ENCODE peak calls at places on chromosomes 3 and 15, in ten cellular contexts. One of them, this sample, is unnamed.
A peak's percentile ranks its signal among the peaks of the same experiment; 100 is the strongest.

GRCh38 chr3:61564405-61565059 is 3.2 kb downstream of the PTPRG start:
- DNase-seq in HepG2: no peak
- DNase-seq in body of pancreas: peak; percentile 70
- DNase-seq in esophagus squamous epithelium: no peak
- DNase-seq in stomach: peak; percentile 66
- DNase-seq in spleen: peak; percentile 84
- DNase-seq in esophagus muscularis mucosa: no peak
- DNase-seq in right lobe of liver: peak; percentile 85
- DNase-seq in ovary: peak; percentile 89
- DNase-seq in gastrocnemius medialis: peak; percentile 60
- DNase-seq in this sample: no peak

GRCh38 chr3:111480091-111480490 is 61.9 kb upstream of the CD96 start:
- DNase-seq in HepG2: no peak
- DNase-seq in body of pancreas: no peak
- DNase-seq in esophagus squamous epithelium: no peak
- DNase-seq in stomach: no peak
- DNase-seq in spleen: no peak
- DNase-seq in esophagus muscularis mucosa: no peak
- DNase-seq in right lobe of liver: no peak
- DNase-seq in ovary: no peak
- DNase-seq in gastrocnemius medialis: no peak
- DNase-seq in this sample: no peak

GRCh38 chr3:23920151-23920655 is 3.3 kb downstream of the RPL15 start:
- DNase-seq in HepG2: no peak
- DNase-seq in body of pancreas: no peak
- DNase-seq in esophagus squamous epithelium: no peak
- DNase-seq in stomach: no peak
- DNase-seq in spleen: no peak
- DNase-seq in esophagus muscularis mucosa: no peak
- DNase-seq in right lobe of liver: no peak
- DNase-seq in ovary: no peak
- DNase-seq in gastrocnemius medialis: no peak
- DNase-seq in this sample: no peak

GRCh38 chr15:63492541-63493077 is 11.8 kb upstream of the USP3 start:
- DNase-seq in HepG2: no peak
- DNase-seq in body of pancreas: no peak
- DNase-seq in esophagus squamous epithelium: no peak
- DNase-seq in stomach: no peak
- DNase-seq in spleen: no peak
- DNase-seq in esophagus muscularis mucosa: no peak
- DNase-seq in right lobe of liver: no peak
- DNase-seq in ovary: no peak
- DNase-seq in gastrocnemius medialis: no peak
- DNase-seq in this sample: no peak

GRCh38 chr3:172040078-172040975 is 949 bp downstream of the FNDC3B start:
- DNase-seq in HepG2: peak; percentile 72
- DNase-seq in body of pancreas: peak; percentile 88
- DNase-seq in esophagus squamous epithelium: no peak
- DNase-seq in stomach: peak; percentile 87
- DNase-seq in spleen: peak; percentile 94
- DNase-seq in esophagus muscularis mucosa: no peak
- DNase-seq in right lobe of liver: peak; percentile 91
- DNase-seq in ovary: peak; percentile 88
- DNase-seq in gastrocnemius medialis: peak; percentile 79
- DNase-seq in this sample: peak; percentile 83

GRCh38 chr3:151228291-151229125 is 25.5 kb upstream of the GPR171 start:
- DNase-seq in HepG2: peak; percentile 9
- DNase-seq in body of pancreas: no peak
- DNase-seq in esophagus squamous epithelium: no peak
- DNase-seq in stomach: peak; percentile 28
- DNase-seq in spleen: no peak
- DNase-seq in esophagus muscularis mucosa: no peak
- DNase-seq in right lobe of liver: no peak
- DNase-seq in ovary: no peak
- DNase-seq in gastrocnemius medialis: no peak
- DNase-seq in this sample: no peak

GRCh38 chr3:13463618-13464400 is 16.3 kb upstream of the HDAC11 start:
- DNase-seq in HepG2: no peak
- DNase-seq in body of pancreas: no peak
- DNase-seq in esophagus squamous epithelium: no peak
- DNase-seq in stomach: no peak
- DNase-seq in spleen: peak; percentile 41
- DNase-seq in esophagus muscularis mucosa: no peak
- DNase-seq in right lobe of liver: no peak
- DNase-seq in ovary: no peak
- DNase-seq in gastrocnemius medialis: no peak
- DNase-seq in this sample: no peak

GRCh38 chr3:46542344-46542743 is 23.8 kb downstream of the LRRC2 start:
- DNase-seq in HepG2: no peak
- DNase-seq in body of pancreas: no peak
- DNase-seq in esophagus squamous epithelium: no peak
- DNase-seq in stomach: no peak
- DNase-seq in spleen: no peak
- DNase-seq in esophagus muscularis mucosa: no peak
- DNase-seq in right lobe of liver: no peak
- DNase-seq in ovary: no peak
- DNase-seq in gastrocnemius medialis: no peak
- DNase-seq in this sample: no peak

GRCh38 chr3:71724584-71725278 is 471 bp downstream of the EIF4E3 start:
- DNase-seq in HepG2: no peak
- DNase-seq in body of pancreas: peak; percentile 53
- DNase-seq in esophagus squamous epithelium: no peak
- DNase-seq in stomach: peak; percentile 43
- DNase-seq in spleen: peak; percentile 91
- DNase-seq in esophagus muscularis mucosa: no peak
- DNase-seq in right lobe of liver: peak; percentile 66
- DNase-seq in ovary: peak; percentile 59
- DNase-seq in gastrocnemius medialis: peak; percentile 21
- DNase-seq in this sample: peak; percentile 37

GRCh38 chr3:69320867-69321266 is 65.0 kb downstream of the FRMD4B start:
- DNase-seq in HepG2: no peak
- DNase-seq in body of pancreas: no peak
- DNase-seq in esophagus squamous epithelium: no peak
- DNase-seq in stomach: no peak
- DNase-seq in spleen: no peak
- DNase-seq in esophagus muscularis mucosa: no peak
- DNase-seq in right lobe of liver: no peak
- DNase-seq in ovary: peak; percentile 43
- DNase-seq in gastrocnemius medialis: no peak
- DNase-seq in this sample: no peak

GRCh38 chr3:127708837-127709236 is 36.1 kb downstream of the ABTB1 start:
- DNase-seq in HepG2: no peak
- DNase-seq in body of pancreas: no peak
- DNase-seq in esophagus squamous epithelium: no peak
- DNase-seq in stomach: no peak
- DNase-seq in spleen: no peak
- DNase-seq in esophagus muscularis mucosa: no peak
- DNase-seq in right lobe of liver: no peak
- DNase-seq in ovary: no peak
- DNase-seq in gastrocnemius medialis: no peak
- DNase-seq in this sample: no peak
- H3K27ac ChIP-seq in HepG2: no peak overlapping the region
- H3K27ac ChIP-seq in body of pancreas: no peak overlapping the region
- H3K27ac ChIP-seq in esophagus squamous epithelium: peak overlapping the region; percentile 64
- H3K27ac ChIP-seq in stomach: no peak overlapping the region
- H3K27ac ChIP-seq in spleen: no peak overlapping the region
- H3K27ac ChIP-seq in esophagus muscularis mucosa: peak overlapping the region; percentile 71
- H3K27ac ChIP-seq in right lobe of liver: no peak overlapping the region
- H3K27ac ChIP-seq in ovary: no peak overlapping the region
- H3K27ac ChIP-seq in gastrocnemius medialis: peak overlapping the region; percentile 89
- H3K27ac ChIP-seq in this sample: no peak overlapping the region

GRCh38 chr3:82382831-82383230 is 621.4 kb upstream of the GBE1 start:
- DNase-seq in HepG2: no peak
- DNase-seq in body of pancreas: no peak
- DNase-seq in esophagus squamous epithelium: no peak
- DNase-seq in stomach: no peak
- DNase-seq in spleen: no peak
- DNase-seq in esophagus muscularis mucosa: no peak
- DNase-seq in right lobe of liver: no peak
- DNase-seq in ovary: no peak
- DNase-seq in gastrocnemius medialis: no peak
- DNase-seq in this sample: no peak

GRCh38 chr3:82390868-82391267 is 629.4 kb upstream of the GBE1 start:
- DNase-seq in HepG2: no peak
- DNase-seq in body of pancreas: no peak
- DNase-seq in esophagus squamous epithelium: no peak
- DNase-seq in stomach: no peak
- DNase-seq in spleen: no peak
- DNase-seq in esophagus muscularis mucosa: no peak
- DNase-seq in right lobe of liver: no peak
- DNase-seq in ovary: no peak
- DNase-seq in gastrocnemius medialis: no peak
- DNase-seq in this sample: no peak

GRCh38 chr3:82384176-82384575 is 622.7 kb upstream of the GBE1 start:
- DNase-seq in HepG2: no peak
- DNase-seq in body of pancreas: no peak
- DNase-seq in esophagus squamous epithelium: no peak
- DNase-seq in stomach: no peak
- DNase-seq in spleen: no peak
- DNase-seq in esophagus muscularis mucosa: no peak
- DNase-seq in right lobe of liver: no peak
- DNase-seq in ovary: no peak
- DNase-seq in gastrocnemius medialis: no peak
- DNase-seq in this sample: no peak

DNA sequence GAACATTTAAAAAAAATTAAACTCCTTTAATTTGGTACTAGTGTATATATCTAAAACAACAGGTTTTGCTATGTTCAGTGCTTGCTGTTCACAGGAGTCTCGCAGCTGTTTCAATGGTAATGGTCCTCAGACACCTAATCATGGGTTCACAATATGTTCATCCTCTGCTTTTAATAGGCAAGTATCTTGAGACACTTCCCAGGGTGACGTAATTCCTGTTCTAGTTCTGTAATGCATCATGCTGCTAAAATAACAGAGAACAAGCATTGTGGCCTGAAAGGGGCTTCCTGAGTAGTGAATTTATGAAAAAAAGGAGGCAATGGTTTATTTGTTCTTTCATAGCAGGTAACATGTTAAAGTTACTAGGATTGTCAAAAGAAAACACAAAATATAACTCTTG is 625.2 kb upstream of the GBE1 start:
- DNase-seq in HepG2: no peak
- DNase-seq in body of pancreas: no peak
- DNase-seq in esophagus squamous epithelium: no peak
- DNase-seq in stomach: no peak
- DNase-seq in spleen: no peak
- DNase-seq in esophagus muscularis mucosa: no peak
- DNase-seq in right lobe of liver: no peak
- DNase-seq in ovary: no peak
- DNase-seq in gastrocnemius medialis: no peak
- DNase-seq in this sample: no peak
- TF ChIP-seq POLR2A in HepG2: no peak
- TF ChIP-seq POLR2A in body of pancreas: no peak
- TF ChIP-seq POLR2A in esophagus squamous epithelium: no peak
- TF ChIP-seq POLR2A in stomach: no peak
- TF ChIP-seq POLR2A in spleen: no peak
- TF ChIP-seq POLR2A in esophagus muscularis mucosa: no peak
- TF ChIP-seq POLR2A in right lobe of liver: no peak
- TF ChIP-seq POLR2A in ovary: no peak
- TF ChIP-seq POLR2A in gastrocnemius medialis: no peak
- TF ChIP-seq POLR2A in this sample: no peak

GRCh38 chr3:58161435-58162398 is 49.1 kb downstream of the DNASE1L3 start:
- DNase-seq in HepG2: no peak
- DNase-seq in body of pancreas: peak; percentile 79
- DNase-seq in esophagus squamous epithelium: no peak
- DNase-seq in stomach: peak; percentile 75
- DNase-seq in spleen: no peak
- DNase-seq in esophagus muscularis mucosa: peak; percentile 96
- DNase-seq in right lobe of liver: no peak
- DNase-seq in ovary: peak; percentile 82
- DNase-seq in gastrocnemius medialis: no peak
- DNase-seq in this sample: peak; percentile 80
- H3K27ac ChIP-seq in HepG2: no peak overlapping the region
- H3K27ac ChIP-seq in body of pancreas: peak overlapping the region; percentile 34
- H3K27ac ChIP-seq in esophagus squamous epithelium: peak overlapping the region; percentile 64
- H3K27ac ChIP-seq in stomach: peak overlapping the region; percentile 87
- H3K27ac ChIP-seq in spleen: no peak overlapping the region
- H3K27ac ChIP-seq in esophagus muscularis mucosa: peak overlapping the region; percentile 82
- H3K27ac ChIP-seq in right lobe of liver: peak overlapping the region; percentile 98
- H3K27ac ChIP-seq in ovary: peak overlapping the region; percentile 72
- H3K27ac ChIP-seq in gastrocnemius medialis: peak overlapping the region; percentile 28
- H3K27ac ChIP-seq in this sample: peak overlapping the region; percentile 59

GRCh38 chr3:63056932-63057331 is 181.7 kb upstream of the CADPS start:
- DNase-seq in HepG2: no peak
- DNase-seq in body of pancreas: no peak
- DNase-seq in esophagus squamous epithelium: no peak
- DNase-seq in stomach: no peak
- DNase-seq in spleen: no peak
- DNase-seq in esophagus muscularis mucosa: no peak
- DNase-seq in right lobe of liver: no peak
- DNase-seq in ovary: no peak
- DNase-seq in gastrocnemius medialis: no peak
- DNase-seq in this sample: no peak
- TF ChIP-seq POLR2A in HepG2: no peak
- TF ChIP-seq POLR2A in body of pancreas: no peak
- TF ChIP-seq POLR2A in esophagus squamous epithelium: no peak
- TF ChIP-seq POLR2A in stomach: no peak
- TF ChIP-seq POLR2A in spleen: no peak
- TF ChIP-seq POLR2A in esophagus muscularis mucosa: no peak
- TF ChIP-seq POLR2A in right lobe of liver: no peak
- TF ChIP-seq POLR2A in ovary: no peak
- TF ChIP-seq POLR2A in gastrocnemius medialis: no peak
- TF ChIP-seq POLR2A in this sample: no peak

DNA sequence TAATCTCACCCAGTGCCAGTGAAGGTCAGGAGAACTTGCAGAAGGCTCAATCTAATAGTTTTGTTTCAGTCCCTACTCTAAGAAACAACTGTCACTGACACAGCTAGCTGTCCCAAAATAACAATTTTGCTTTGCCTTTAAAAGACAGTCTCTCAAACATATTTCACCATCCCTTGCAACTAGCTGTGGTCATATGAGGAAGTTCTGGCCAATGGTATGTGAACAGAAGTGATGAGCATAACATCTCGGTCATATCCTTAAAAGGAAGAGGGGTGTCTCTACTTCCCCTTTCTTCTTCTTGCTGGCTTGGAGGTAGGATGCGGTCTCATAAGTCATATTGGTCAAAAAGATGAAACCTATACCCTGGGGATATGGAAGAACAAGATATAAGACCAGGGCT is 198.1 kb downstream of the NEK10 start:
- DNase-seq in HepG2: no peak
- DNase-seq in body of pancreas: no peak
- DNase-seq in esophagus squamous epithelium: no peak
- DNase-seq in stomach: no peak
- DNase-seq in spleen: no peak
- DNase-seq in esophagus muscularis mucosa: no peak
- DNase-seq in right lobe of liver: no peak
- DNase-seq in ovary: no peak
- DNase-seq in gastrocnemius medialis: no peak
- DNase-seq in this sample: no peak
- H3K27ac ChIP-seq in HepG2: no peak overlapping the region
- H3K27ac ChIP-seq in body of pancreas: no peak overlapping the region
- H3K27ac ChIP-seq in esophagus squamous epithelium: no peak overlapping the region
- H3K27ac ChIP-seq in stomach: no peak overlapping the region
- H3K27ac ChIP-seq in spleen: no peak overlapping the region
- H3K27ac ChIP-seq in esophagus muscularis mucosa: no peak overlapping the region
- H3K27ac ChIP-seq in right lobe of liver: no peak overlapping the region
- H3K27ac ChIP-seq in ovary: no peak overlapping the region
- H3K27ac ChIP-seq in gastrocnemius medialis: no peak overlapping the region
- H3K27ac ChIP-seq in this sample: no peak overlapping the region

GRCh38 chr15:90994417-90995311 is at the start of gene PRC1:
- DNase-seq in HepG2: peak; percentile 95
- DNase-seq in body of pancreas: peak; percentile 99
- DNase-seq in esophagus squamous epithelium: peak; percentile 90
- DNase-seq in stomach: peak; percentile 99
- DNase-seq in spleen: peak; percentile 99
- DNase-seq in esophagus muscularis mucosa: peak; percentile 99
- DNase-seq in right lobe of liver: peak; percentile 99
- DNase-seq in ovary: peak; percentile 98
- DNase-seq in gastrocnemius medialis: peak; percentile 97
- DNase-seq in this sample: peak; percentile 96
- TF ChIP-seq POLR2A in HepG2: peak; percentile 87
- TF ChIP-seq POLR2A in body of pancreas: peak; percentile 78
- TF ChIP-seq POLR2A in esophagus squamous epithelium: peak; percentile 78
- TF ChIP-seq POLR2A in stomach: no peak
- TF ChIP-seq POLR2A in spleen: no peak
- TF ChIP-seq POLR2A in esophagus muscularis mucosa: no peak
- TF ChIP-seq POLR2A in right lobe of liver: peak; percentile 61
- TF ChIP-seq POLR2A in ovary: peak; percentile 79
- TF ChIP-seq POLR2A in gastrocnemius medialis: peak; percentile 48
- TF ChIP-seq POLR2A in this sample: peak; percentile 56

This sample was measured in Peyer's patch.